ENCODE peak calls at places on chromosomes 11 and 22, in four cellular contexts. S is ACHN, K is MCF 10A, A is stomach. N is an unnamed sample.

GRCh38 chr11:95559899-95560298 is 229.7 kb downstream of the FAM76B start:
- DNase-seq in A (no peak), K (no peak), S (no peak), N (no peak)

GRCh38 chr11:76408171-76408965 is 27.2 kb downstream of the GVQW3 start:
- DNase-seq in A (no peak), S (peak), K (no peak), N (no peak)

GRCh38 chr11:9091044-9091936 is at the start of gene SCUBE2:
- DNase-seq in K (no peak), S (no peak), A (no peak), N (no peak)

GRCh38 chr22:43745783-43746356 is 66.2 kb downstream of the EFCAB6 start:
- DNase-seq in S (no peak), A (no peak), K (no peak), N (no peak)

GRCh38 chr11:79371152-79371551 is 69.7 kb downstream of the TENM4 start:
- DNase-seq in K (peak), A (no peak), S (no peak), N (no peak)

GRCh38 chr11:75716659-75717058 is 979 bp upstream of the MOGAT2 start:
- DNase-seq in A (no peak), S (no peak), K (no peak), N (no peak)

GRCh38 chr22:21599053-21599893 is 30.5 kb downstream of the YDJC start:
- DNase-seq in A (no peak), K (no peak), S (no peak), N (no peak)

GRCh38 chr11:834371-835316 is 1.9 kb downstream of the CD151 start:
- DNase-seq in K (peak), S (peak), A (peak), N (no peak)

GRCh38 chr11:72673943-72674828 is at the start of gene PDE2A:
- DNase-seq in K (no peak), A (no peak), S (no peak), N (no peak)

GRCh38 chr11:57163160-57163868 is 18.4 kb upstream of the LRRC55 start:
- DNase-seq in K (no peak), A (no peak), S (no peak), N (no peak)

GRCh38 chr11:22346283-22346682 is 8.1 kb downstream of the SLC17A6 start:
- DNase-seq in A (no peak), K (no peak), S (no peak), N (no peak)

GRCh38 chr11:121180183-121180582 is 79.1 kb downstream of the TECTA start:
- DNase-seq in S (no peak), K (no peak), A (no peak), N (no peak)

GRCh38 chr11:4826425-4826824 is 5.3 kb downstream of the OR51F2 start:
- DNase-seq in S (peak), K (no peak), A (no peak), N (peak)

GRCh38 chr11:120471131-120471530 is 40.4 kb upstream of the GRIK4 start:
- DNase-seq in K (no peak), S (peak), A (no peak), N (peak)

GRCh38 chr11:1966531-1966930 is 19.4 kb downstream of the MRPL23 start:
- DNase-seq in A (no peak), K (no peak), S (no peak), N (no peak)

GRCh38 chr11:107183963-107184362 is 165.7 kb upstream of the GUCY1A2 start:
- DNase-seq in A (no peak), K (no peak), S (no peak), N (no peak)

GRCh38 chr22:49929553-49929979 is 11.1 kb downstream of the CRELD2 start:
- DNase-seq in A (peak), S (peak), K (peak), N (no peak)

N was measured in brain microvascular endothelial cell.